ENCODE peak calls at places on chromosome 22, in seven cellular contexts. Z is choroid plexus epithelial cell, Y is NT2/D1, Q is neural progenitor cell, K is aorta, D is colonic mucosa, E is thoracic aorta. B is an unnamed sample.

GRCh38 chr22:30731658-30732057 is 37.0 kb downstream of the OSBP2 start:
- DNase-seq in Z (no peak), Y (no peak), Q (no peak), K (peak), D (no peak), E (no peak), B (no peak)

GRCh38 chr22:50532824-50533344 is 3.1 kb upstream of the TYMP start:
- DNase-seq in Z (no peak), Y (no peak), Q (no peak), K (no peak), D (no peak), E (no peak), B (no peak)

GRCh38 chr22:45155050-45155840 is 8.5 kb upstream of the NUP50 start:
- DNase-seq in Z (peak), Y (no peak), Q (no peak), K (no peak), D (no peak), E (no peak), B (no peak)

GRCh38 chr22:20430101-20430640 is 7.5 kb downstream of the SCARF2 start:
- DNase-seq in Z (no peak), Y (no peak), Q (no peak), K (peak), D (no peak), E (no peak), B (peak)

GRCh38 chr22:44582016-44582415 is 84.0 kb upstream of the RTL6 start:
- DNase-seq in Z (no peak), Y (no peak), Q (no peak), K (peak), D (no peak), E (no peak), B (peak)

GRCh38 chr22:24409707-24410106 is 17.7 kb upstream of the ADORA2A start:
- DNase-seq in Z (peak), Y (no peak), Q (no peak), K (no peak), D (no peak), E (no peak), B (no peak)

GRCh38 chr22:19745155-19746133 is 15.1 kb upstream of the TBX1 start:
- DNase-seq in Z (no peak), Y (no peak), Q (no peak), K (no peak), D (no peak), E (no peak), B (no peak)

GRCh38 chr22:23305922-23306374 is 125.6 kb downstream of the BCR start:
- DNase-seq in Z (peak), Y (no peak), Q (no peak), K (peak), D (no peak), E (peak), B (peak)

GRCh38 chr22:48258108-48258705 is 1495.8 kb downstream of the TBC1D22A start:
- DNase-seq in Z (no peak), Y (no peak), Q (no peak), K (no peak), D (no peak), E (no peak), B (no peak)

GRCh38 chr22:45775569-45776312 is 104.1 kb downstream of the ATXN10 start:
- DNase-seq in Z (no peak), Y (no peak), Q (no peak), K (no peak), D (no peak), E (no peak), B (no peak)

GRCh38 chr22:29308148-29308790 is 1.8 kb downstream of the GAS2L1 start:
- DNase-seq in Z (no peak), Y (no peak), Q (no peak), K (peak), D (no peak), E (no peak), B (no peak)
- H3K4me3 ChIP-seq in Z (peak), Y (no peak), Q (no peak), K (no peak), D (no peak), E (peak), B (peak)

DNA sequence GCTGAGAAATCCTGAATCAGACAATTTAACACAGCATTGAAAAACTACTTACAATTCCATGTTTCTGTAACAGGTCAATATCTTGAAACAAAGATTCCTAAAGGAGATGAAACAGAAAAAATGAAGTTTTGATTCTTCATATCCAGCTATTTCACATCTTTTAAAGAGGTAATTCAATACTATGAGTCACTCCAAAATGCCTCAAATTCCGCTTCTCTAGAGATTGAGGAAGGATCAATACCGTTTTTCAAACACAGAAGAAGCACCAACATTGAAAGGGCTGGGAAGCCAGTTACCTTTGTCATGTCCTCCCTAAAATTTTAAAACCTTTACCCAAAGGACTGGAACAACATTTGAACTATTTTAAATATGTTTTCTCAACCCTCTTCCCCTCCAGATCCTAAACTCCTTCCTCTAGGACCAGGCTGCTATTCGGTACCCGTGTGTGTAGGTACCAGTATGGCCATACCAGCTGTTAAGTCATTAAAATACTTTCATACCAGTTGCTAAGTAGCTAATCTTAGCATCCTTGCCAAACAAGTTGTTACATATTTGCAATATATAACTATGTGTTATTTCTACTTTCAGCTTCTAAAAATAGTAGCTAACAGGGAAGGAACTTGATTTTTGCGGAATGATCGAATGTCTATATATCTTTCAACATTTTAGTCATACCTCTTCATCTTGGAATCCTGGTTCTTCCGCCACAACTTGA is 2.3 kb downstream of the DMC1 start:
- DNase-seq in Z (no peak), Y (no peak), Q (no peak), K (no peak), D (no peak), E (no peak), B (no peak)
- H3K4me3 ChIP-seq in Z (no peak), Y (no peak), Q (no peak), K (no peak), D (no peak), E (no peak), B (no peak)

GRCh38 chr22:37953437-37954179 is at the start of the genes C22orf23 and POLR2F:
- DNase-seq in Z (peak), Y (peak), Q (peak), K (peak), D (peak), E (peak), B (peak)

GRCh38 chr22:37951305-37951704 is 2.1 kb downstream of the C22orf23 start:
- DNase-seq in Z (peak), Y (no peak), Q (peak), K (no peak), D (no peak), E (no peak), B (no peak)

GRCh38 chr22:37957232-37957631 is 3.7 kb downstream of the POLR2F start:
- DNase-seq in Z (no peak), Y (no peak), Q (no peak), K (no peak), D (no peak), E (no peak), B (no peak)

GRCh38 chr22:37953062-37953436 is 352 bp downstream of the C22orf23 start:
- DNase-seq in Z (no peak), Y (no peak), Q (peak), K (no peak), D (no peak), E (no peak), B (no peak)
- H3K4me3 ChIP-seq in Z (peak), Y (peak), Q (peak), K (peak), D (peak), E (peak), B (peak)

GRCh38 chr22:33050614-33051230 is 7.5 kb downstream of the SYN3 start:
- DNase-seq in Z (no peak), Y (no peak), Q (no peak), K (no peak), D (no peak), E (no peak), B (no peak)

GRCh38 chr22:33054276-33054675 is 3.9 kb downstream of the SYN3 start:
- DNase-seq in Z (no peak), Y (no peak), Q (no peak), K (no peak), D (no peak), E (no peak), B (no peak)

GRCh38 chr22:33049125-33049729 is 9.0 kb downstream of the SYN3 start:
- DNase-seq in Z (peak), Y (no peak), Q (peak), K (peak), D (peak), E (peak), B (peak)

GRCh38 chr22:33053323-33053722 is 4.9 kb downstream of the SYN3 start:
- DNase-seq in Z (no peak), Y (no peak), Q (no peak), K (no peak), D (no peak), E (no peak), B (no peak)

GRCh38 chr22:33051960-33052839 is 6.0 kb downstream of the SYN3 start:
- DNase-seq in Z (peak), Y (no peak), Q (peak), K (no peak), D (no peak), E (no peak), B (no peak)
- H3K4me3 ChIP-seq in Z (no peak), Y (no peak), Q (no peak), K (no peak), D (no peak), E (no peak), B (no peak)

GRCh38 chr22:40853961-40854360 is 2.5 kb downstream of the ST13 start:
- DNase-seq in Z (peak), Y (no peak), Q (no peak), K (no peak), D (no peak), E (no peak), B (no peak)
- H3K4me3 ChIP-seq in Z (peak), Y (no peak), Q (peak), K (no peak), D (no peak), E (peak), B (peak)